ENCODE peak calls at places on chromosome 18, in ten cellular contexts. G is HT1080, X is IMR-90, B is neural crest cell, A is ELF-1, U is AML-193, O is heart left ventricle, V is dorsolateral prefrontal cortex, Z is C1 segment of cervical spinal cord, J is Calu3. F is an unnamed sample.

GRCh38 chr18:63182861-63183260 is 136.7 kb downstream of the BCL2 start:
- DNase-seq in A (no peak), J (no peak), O (no peak), V (no peak), Z (no peak), G (no peak), X (no peak), U (no peak), B (no peak), F (no peak)

GRCh38 chr18:45650321-45650720 is 35.0 kb downstream of the SLC14A2 start:
- DNase-seq in A (no peak), Z (no peak), X (no peak), J (no peak), O (no peak), V (no peak), U (no peak), G (no peak), B (no peak), F (no peak)

GRCh38 chr18:23605941-23606340 is 19.6 kb upstream of the NPC1 start:
- DNase-seq in U (no peak), B (no peak), J (no peak), V (no peak), X (no peak), A (no peak), O (no peak), G (no peak), Z (no peak), F (no peak)

GRCh38 chr18:57287766-57288165 is 64.6 kb upstream of the ST8SIA3 start:
- DNase-seq in O (no peak), U (no peak), J (no peak), A (no peak), B (no peak), Z (no peak), V (no peak), X (no peak), G (no peak), F (no peak)

GRCh38 chr18:79378416-79379250 is 17.1 kb upstream of the NFATC1 start:
- DNase-seq in U (no peak), A (peak), O (peak), J (peak), X (peak), B (peak), G (peak), V (peak), Z (peak), F (peak)

GRCh38 chr18:48959921-48960920 is 9.5 kb upstream of the SMAD7 start:
- DNase-seq in J (no peak), O (no peak), V (no peak), G (peak), B (no peak), A (peak), U (no peak), X (peak), Z (no peak), F (no peak)

GRCh38 chr18:62607708-62608428 is 85.0 kb downstream of the ZCCHC2 start:
- DNase-seq in X (no peak), A (no peak), B (no peak), O (no peak), U (no peak), J (no peak), G (no peak), Z (no peak), V (no peak), F (no peak)

GRCh38 chr18:8177330-8178016 is 431.8 kb upstream of the RAB12 start:
- DNase-seq in U (no peak), B (no peak), J (peak), X (peak), G (no peak), A (peak), O (no peak), V (no peak), Z (no peak), F (no peak)

GRCh38 chr18:52826994-52827393 is 487.0 kb downstream of the DCC start:
- DNase-seq in U (no peak), X (no peak), V (no peak), O (no peak), A (no peak), G (no peak), J (no peak), B (no peak), Z (no peak), F (no peak)

GRCh38 chr18:75216212-75216925 is 5.8 kb downstream of the TSHZ1 start:
- DNase-seq in G (no peak), B (no peak), J (no peak), V (no peak), U (no peak), Z (no peak), A (no peak), O (no peak), X (peak), F (no peak)

GRCh38 chr18:80154293-80154692 is 45.2 kb downstream of the ADNP2 start:
- DNase-seq in J (peak), U (peak), O (no peak), Z (no peak), G (no peak), V (no peak), B (no peak), X (peak), A (no peak), F (no peak)

GRCh38 chr18:57430166-57430958 is 4.8 kb upstream of the ONECUT2 start:
- DNase-seq in V (no peak), O (no peak), A (peak), U (no peak), J (peak), B (peak), X (no peak), G (no peak), Z (no peak), F (no peak)

F was measured in GM12891.